ENCODE peak calls at places on chromosomes 12 and 14, in seven cellular contexts. M, Q, A, T, V, F and W are unnamed samples.

GRCh38 chr12:27711957-27712356 is 1.3 kb downstream of the MRPS35 start:
- DNase-seq in M (no peak), Q (no peak), A (no peak), T (no peak), V (no peak), F (no peak), W (no peak)

GRCh38 chr12:103665971-103666370 is 78.9 kb downstream of the STAB2 start:
- DNase-seq in M (no peak), Q (no peak), A (no peak), T (no peak), V (no peak), F (no peak), W (no peak)

GRCh38 chr14:95892142-95892541 is 15.5 kb downstream of the TUNAR start:
- DNase-seq in M (no peak), Q (no peak), A (no peak), T (no peak), V (no peak), F (no peak), W (no peak)

GRCh38 chr14:54291491-54292191 is 105.2 kb upstream of the CDKN3 start:
- DNase-seq in M (no peak), Q (no peak), A (no peak), T (no peak), V (no peak), F (no peak), W (peak; percentile 35)

GRCh38 chr12:10967409-10967808 is 19.3 kb downstream of the TAS2R50 start:
- DNase-seq in M (no peak), Q (no peak), A (no peak), T (no peak), V (peak; percentile 47), F (no peak), W (no peak)

GRCh38 chr14:98237939-98238338 is 1034.1 kb downstream of the BCL11B start:
- DNase-seq in M (no peak), Q (no peak), A (no peak), T (no peak), V (no peak), F (no peak), W (no peak)

GRCh38 chr14:82855912-82856381 is 1322.3 kb upstream of the SEL1L start:
- DNase-seq in M (peak; percentile 62), Q (no peak), A (no peak), T (no peak), V (peak; percentile 2), F (no peak), W (peak; percentile 90)

GRCh38 chr14:32896979-32897723 is 41.5 kb upstream of the NPAS3 start:
- DNase-seq in M (no peak), Q (no peak), A (no peak), T (no peak), V (peak; percentile 43), F (no peak), W (no peak)

GRCh38 chr12:583251-583869 is 79.9 kb downstream of the NINJ2 start:
- DNase-seq in M (no peak), Q (no peak), A (no peak), T (no peak), V (peak; percentile 57), F (no peak), W (no peak)

GRCh38 chr12:17928708-17929366 is 161.2 kb downstream of the RERGL start:
- DNase-seq in M (peak; percentile 47), Q (no peak), A (no peak), T (no peak), V (peak; percentile 21), F (no peak), W (no peak)

GRCh38 chr14:104766863-104767633 is 14.1 kb downstream of the SIVA1 start:
- DNase-seq in M (no peak), Q (no peak), A (no peak), T (no peak), V (no peak), F (no peak), W (no peak)